ENCODE peak calls at places on chromosomes 2 and 18, in five cellular contexts. O is PC-3, C is fibroblast of mammary gland, L is osteoblast, H is AG09309. Q is an unnamed sample.

GRCh38 chr2:65800998-65801397 is 368.6 kb upstream of the SPRED2 start:
- DNase-seq in O (peak; percentile 36), C (peak; percentile 33), L (no peak), H (peak; percentile 5), Q (no peak)

GRCh38 chr2:240713071-240713927 is 21.6 kb downstream of the AQP12A start:
- DNase-seq in O (no peak), C (no peak), L (no peak), H (no peak), Q (no peak)

GRCh38 chr2:220931491-220931890 is 640.6 kb downstream of the EPHA4 start:
- DNase-seq in O (no peak), C (peak; percentile 6), L (no peak), H (no peak), Q (no peak)

GRCh38 chr2:1564506-1564905 is 151.2 kb downstream of the TPO start:
- DNase-seq in O (no peak), C (no peak), L (peak; percentile 83), H (no peak), Q (no peak)

GRCh38 chr2:235087812-235088607 is 136.2 kb downstream of the SH3BP4 start:
- DNase-seq in O (no peak), C (peak; percentile 20), L (peak; percentile 68), H (no peak), Q (no peak)

GRCh38 chr18:3345452-3345851 is 83.5 kb downstream of the MYL12B start:
- DNase-seq in O (no peak), C (peak; percentile 56), L (no peak), H (no peak), Q (no peak)

GRCh38 chr2:109164739-109165221 is 35.8 kb downstream of the SH3RF3 start:
- DNase-seq in O (peak; percentile 56), C (peak; percentile 94), L (peak; percentile 90), H (no peak), Q (peak; percentile 25)

GRCh38 chr2:31711737-31712136 is 131.0 kb upstream of the SRD5A2 start:
- DNase-seq in O (peak; percentile 29), C (no peak), L (no peak), H (no peak), Q (no peak)

GRCh38 chr2:166593403-166593802 is 99.4 kb upstream of the SCN7A start:
- DNase-seq in O (peak; percentile 82), C (peak; percentile 76), L (no peak), H (no peak), Q (peak; percentile 86)

GRCh38 chr2:74982581-74982980 is 24.1 kb downstream of the POLE4 start:
- DNase-seq in O (peak; percentile 53), C (peak; percentile 16), L (peak; percentile 44), H (no peak), Q (peak; percentile 28)

GRCh38 chr2:231287696-231288095 is 89.3 kb downstream of the ARMC9 start:
- DNase-seq in O (no peak), C (no peak), L (no peak), H (no peak), Q (no peak)

GRCh38 chr2:124258481-124258880 is 233.4 kb downstream of the CNTNAP5 start:
- DNase-seq in O (peak; percentile 39), C (peak; percentile 87), L (no peak), H (no peak), Q (no peak)

GRCh38 chr2:172106128-172106961 is 3.6 kb upstream of the DLX2 start:
- DNase-seq in O (peak; percentile 52), C (peak; percentile 35), L (peak; percentile 96), H (no peak), Q (peak; percentile 60)

GRCh38 chr2:38274286-38275276 is 102.5 kb downstream of the ATL2 start:
- DNase-seq in O (peak; percentile 83), C (peak; percentile 91), L (peak; percentile 70), H (peak; percentile 70), Q (peak; percentile 76)

GRCh38 chr2:26618611-26619010 is 22.6 kb downstream of the CIB4 start:
- DNase-seq in O (no peak), C (no peak), L (no peak), H (no peak), Q (no peak)

GRCh38 chr2:206442854-206443734 is at the start of gene ADAM23:
- DNase-seq in O (peak; percentile 12), C (peak; percentile 44), L (peak; percentile 97), H (no peak), Q (no peak)

GRCh38 chr2:218311908-218312756 is 19.8 kb upstream of the TMBIM1 start:
- DNase-seq in O (peak; percentile 33), C (no peak), L (no peak), H (no peak), Q (no peak)

GRCh38 chr18:58054041-58054733 is 10.2 kb downstream of the NEDD4L start:
- DNase-seq in O (peak; percentile 10), C (peak; percentile 48), L (no peak), H (no peak), Q (no peak)

GRCh38 chr2:23760746-23761145 is 166.2 kb downstream of the ATAD2B start:
- DNase-seq in O (peak; percentile 56), C (peak; percentile 71), L (no peak), H (no peak), Q (peak; percentile 55)

GRCh38 chr2:98487806-98488189 is 43.1 kb downstream of the INPP4A start:
- DNase-seq in O (peak; percentile 56), C (peak; percentile 42), L (no peak), H (no peak), Q (no peak)

GRCh38 chr2:46299365-46300263 is 2.4 kb downstream of the EPAS1 start:
- DNase-seq in O (peak; percentile 74), C (peak; percentile 79), L (peak; percentile 90), H (no peak), Q (peak; percentile 64)

GRCh38 chr2:191857406-191857805 is 10.5 kb upstream of the CAVIN2 start:
- DNase-seq in O (peak; percentile 83), C (peak; percentile 75), L (no peak), H (no peak), Q (peak; percentile 17)

GRCh38 chr2:118686364-118686763 is 161.1 kb downstream of the EN1 start:
- DNase-seq in O (peak; percentile 62), C (peak; percentile 92), L (no peak), H (no peak), Q (no peak)

GRCh38 chr2:217289153-217289908 is 429.5 kb upstream of the TNP1 start:
- DNase-seq in O (no peak), C (no peak), L (no peak), H (no peak), Q (no peak)

GRCh38 chr18:66497351-66497750 is 106.5 kb downstream of the CDH19 start:
- DNase-seq in O (no peak), C (no peak), L (no peak), H (no peak), Q (no peak)

GRCh38 chr2:126175222-126175621 is 480.7 kb upstream of the GYPC start:
- DNase-seq in O (no peak), C (no peak), L (no peak), H (no peak), Q (no peak)

GRCh38 chr2:239804161-239805042 is 220.7 kb downstream of the NDUFA10 start:
- DNase-seq in O (no peak), C (no peak), L (peak; percentile 18), H (no peak), Q (no peak)

GRCh38 chr2:38505779-38506178 is 96.9 kb downstream of the HNRNPLL start:
- DNase-seq in O (peak; percentile 24), C (peak; percentile 95), L (peak; percentile 79), H (peak; percentile 78), Q (peak; percentile 83)

GRCh38 chr2:138744709-138745108 is 35.5 kb downstream of the NXPH2 start:
- DNase-seq in O (no peak), C (no peak), L (no peak), H (no peak), Q (no peak)

GRCh38 chr2:47653909-47654789 is 128.8 kb upstream of the MSH6 start:
- DNase-seq in O (peak; percentile 75), C (peak; percentile 10), L (peak; percentile 52), H (no peak), Q (no peak)

GRCh38 chr2:240741091-240741490 is 49.4 kb downstream of the AQP12A start:
- DNase-seq in O (no peak), C (no peak), L (no peak), H (no peak), Q (no peak)

GRCh38 chr2:126798276-126799140 is 100.2 kb upstream of the TEX51 start:
- DNase-seq in O (no peak), C (no peak), L (no peak), H (no peak), Q (no peak)

GRCh38 chr2:236257171-236257570 is 7.0 kb downstream of the ASB18 start:
- DNase-seq in O (no peak), C (no peak), L (no peak), H (no peak), Q (no peak)

GRCh38 chr2:25160376-25160775 is 8.0 kb downstream of the POMC start:
- DNase-seq in O (no peak), C (no peak), L (no peak), H (no peak), Q (no peak)

GRCh38 chr2:25158096-25158852 is 10.1 kb downstream of the POMC start:
- DNase-seq in O (no peak), C (no peak), L (no peak), H (no peak), Q (no peak)

GRCh38 chr2:25161055-25161781 is 7.2 kb downstream of the POMC start:
- DNase-seq in O (no peak), C (peak; percentile 57), L (no peak), H (no peak), Q (no peak)

GRCh38 chr2:25155401-25155800 is 13.0 kb downstream of the POMC start:
- DNase-seq in O (no peak), C (no peak), L (no peak), H (no peak), Q (no peak)

DNA sequence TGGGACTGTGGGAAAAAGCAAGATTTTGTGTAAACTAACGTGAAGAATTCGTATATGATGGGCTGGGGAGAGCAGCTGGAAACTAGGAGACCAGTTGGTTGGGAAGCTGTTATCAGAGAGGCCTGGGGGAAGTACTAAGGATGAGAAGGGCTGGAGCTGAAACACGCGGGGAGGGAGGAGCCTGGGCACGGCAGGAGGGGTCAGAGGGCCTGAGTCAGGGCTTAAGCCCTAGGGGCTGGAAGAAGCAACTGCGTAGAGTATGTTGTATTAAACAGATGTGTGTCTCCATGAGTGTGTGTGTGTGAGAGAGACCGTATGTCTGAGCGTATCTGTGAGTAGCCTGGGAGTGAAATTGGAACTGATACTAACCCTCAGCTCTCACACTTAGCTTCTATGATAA is 8.4 kb downstream of the POMC start:
- DNase-seq in O (no peak), C (peak; percentile 8), L (peak; percentile 85), H (no peak), Q (no peak)
- TF ChIP-seq CTCF in O (no peak), C (no peak), L (no peak), H (no peak), Q (no peak)

GRCh38 chr2:224807153-224807964 is 91.2 kb upstream of the CCDC195 start:
- DNase-seq in O (peak; percentile 28), C (no peak), L (no peak), H (no peak), Q (no peak)
- TF ChIP-seq CTCF in O (peak; percentile 42), C (peak; percentile 20), L (peak; percentile 1), H (no peak), Q (no peak)

GRCh38 chr2:182592691-182593393 is 123.2 kb upstream of the DNAJC10 start:
- DNase-seq in O (no peak), C (no peak), L (no peak), H (no peak), Q (no peak)
- TF ChIP-seq CTCF in O (no peak), C (peak; percentile 27), L (no peak), H (peak; percentile 6), Q (peak; percentile 57)

DNA sequence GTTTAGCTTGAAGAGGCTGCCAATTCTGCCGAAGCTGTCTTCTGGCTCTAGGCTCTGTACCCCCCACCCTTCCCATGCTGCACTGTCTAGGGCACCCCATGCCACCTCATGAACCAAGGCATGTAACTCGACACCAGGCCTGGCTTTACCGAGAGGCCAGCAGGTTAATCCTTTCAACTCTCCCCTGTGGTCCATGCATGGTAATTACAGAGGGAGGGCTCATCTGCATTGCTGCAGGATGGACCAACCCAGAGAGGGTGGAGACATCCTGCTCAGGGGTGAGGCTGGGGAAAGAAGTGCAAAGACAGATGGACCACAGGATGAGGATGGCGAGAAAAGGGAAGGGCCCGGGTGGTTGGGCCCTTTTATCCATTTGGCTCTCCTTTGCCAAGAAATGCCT is 65.8 kb downstream of the KCTD1 start:
- DNase-seq in O (peak; percentile 61), C (no peak), L (no peak), H (no peak), Q (no peak)
- TF ChIP-seq CTCF in O (no peak), C (no peak), L (no peak), H (no peak), Q (no peak)

Q was measured in HFFc6.